ENCODE peak calls at places on chromosomes 5 and 9, in nine cellular contexts. One of them, this sample, is unnamed.

GRCh38 chr5:54909911-54910870 is 75.2 kb downstream of the ESM1 start:
- DNase-seq in GM12864: no peak
- DNase-seq in dorsolateral prefrontal cortex: no peak
- DNase-seq in hepatocyte: no peak
- DNase-seq in HCT116: no peak
- DNase-seq in A549: no peak
- DNase-seq in OCI-LY7: no peak
- DNase-seq in pancreas: no peak
- DNase-seq in mesothelial cell of epicardium: no peak
- DNase-seq in this sample: no peak

GRCh38 chr9:81720450-81721086 is 31.2 kb upstream of the TLE1 start:
- DNase-seq in HCT116: no peak
- DNase-seq in A549: no peak
- DNase-seq in dorsolateral prefrontal cortex: no peak
- DNase-seq in GM12864: no peak
- DNase-seq in OCI-LY7: no peak
- DNase-seq in mesothelial cell of epicardium: no peak
- DNase-seq in pancreas: no peak
- DNase-seq in hepatocyte: no peak
- DNase-seq in this sample: no peak

GRCh38 chr9:73270967-73271722 is 119.5 kb downstream of the ANXA1 start:
- DNase-seq in HCT116: peak
- DNase-seq in GM12864: no peak
- DNase-seq in hepatocyte: peak
- DNase-seq in mesothelial cell of epicardium: no peak
- DNase-seq in dorsolateral prefrontal cortex: no peak
- DNase-seq in pancreas: no peak
- DNase-seq in OCI-LY7: no peak
- DNase-seq in A549: peak
- DNase-seq in this sample: peak

GRCh38 chr5:139816566-139816965 is 21.0 kb downstream of the PSD2 start:
- DNase-seq in A549: no peak
- DNase-seq in OCI-LY7: no peak
- DNase-seq in hepatocyte: no peak
- DNase-seq in mesothelial cell of epicardium: no peak
- DNase-seq in GM12864: no peak
- DNase-seq in HCT116: no peak
- DNase-seq in pancreas: no peak
- DNase-seq in dorsolateral prefrontal cortex: no peak
- DNase-seq in this sample: no peak

GRCh38 chr5:86175224-86175623 is 442.5 kb upstream of the COX7C start:
- DNase-seq in HCT116: no peak
- DNase-seq in mesothelial cell of epicardium: no peak
- DNase-seq in pancreas: no peak
- DNase-seq in GM12864: peak
- DNase-seq in OCI-LY7: no peak
- DNase-seq in A549: peak
- DNase-seq in hepatocyte: no peak
- DNase-seq in dorsolateral prefrontal cortex: no peak
- DNase-seq in this sample: peak

GRCh38 chr9:82052081-82052480 is 63.5 kb downstream of the SPATA31D1 start:
- DNase-seq in GM12864: no peak
- DNase-seq in mesothelial cell of epicardium: no peak
- DNase-seq in HCT116: no peak
- DNase-seq in pancreas: no peak
- DNase-seq in hepatocyte: no peak
- DNase-seq in dorsolateral prefrontal cortex: no peak
- DNase-seq in OCI-LY7: no peak
- DNase-seq in A549: no peak
- DNase-seq in this sample: no peak

GRCh38 chr9:37760416-37761165 is 7.0 kb downstream of the TRMT10B start:
- DNase-seq in mesothelial cell of epicardium: no peak
- DNase-seq in hepatocyte: no peak
- DNase-seq in GM12864: no peak
- DNase-seq in HCT116: no peak
- DNase-seq in dorsolateral prefrontal cortex: no peak
- DNase-seq in OCI-LY7: no peak
- DNase-seq in pancreas: no peak
- DNase-seq in A549: no peak
- DNase-seq in this sample: no peak

GRCh38 chr5:11149136-11149535 is 388.1 kb upstream of the DAP start:
- DNase-seq in dorsolateral prefrontal cortex: no peak
- DNase-seq in hepatocyte: no peak
- DNase-seq in HCT116: no peak
- DNase-seq in OCI-LY7: no peak
- DNase-seq in mesothelial cell of epicardium: no peak
- DNase-seq in A549: no peak
- DNase-seq in GM12864: no peak
- DNase-seq in pancreas: no peak
- DNase-seq in this sample: no peak

GRCh38 chr9:121055642-121056143 is 5.6 kb upstream of the C5 start:
- DNase-seq in A549: peak
- DNase-seq in HCT116: no peak
- DNase-seq in pancreas: peak
- DNase-seq in mesothelial cell of epicardium: no peak
- DNase-seq in OCI-LY7: peak
- DNase-seq in hepatocyte: peak
- DNase-seq in dorsolateral prefrontal cortex: no peak
- DNase-seq in GM12864: no peak
- DNase-seq in this sample: peak

GRCh38 chr9:88733651-88734470 is 198.9 kb downstream of the NXNL2 start:
- DNase-seq in mesothelial cell of epicardium: no peak
- DNase-seq in A549: no peak
- DNase-seq in hepatocyte: no peak
- DNase-seq in GM12864: no peak
- DNase-seq in dorsolateral prefrontal cortex: no peak
- DNase-seq in pancreas: no peak
- DNase-seq in HCT116: no peak
- DNase-seq in OCI-LY7: no peak
- DNase-seq in this sample: no peak

GRCh38 chr9:105681724-105682123 is 12.6 kb upstream of the TMEM38B start:
- DNase-seq in OCI-LY7: no peak
- DNase-seq in HCT116: no peak
- DNase-seq in dorsolateral prefrontal cortex: no peak
- DNase-seq in A549: peak
- DNase-seq in GM12864: no peak
- DNase-seq in hepatocyte: peak
- DNase-seq in mesothelial cell of epicardium: no peak
- DNase-seq in pancreas: no peak
- DNase-seq in this sample: no peak

GRCh38 chr9:70220216-70220615 is 38.6 kb upstream of the SMC5 start:
- DNase-seq in pancreas: no peak
- DNase-seq in HCT116: no peak
- DNase-seq in mesothelial cell of epicardium: no peak
- DNase-seq in A549: no peak
- DNase-seq in dorsolateral prefrontal cortex: no peak
- DNase-seq in OCI-LY7: no peak
- DNase-seq in hepatocyte: no peak
- DNase-seq in GM12864: no peak
- DNase-seq in this sample: no peak

GRCh38 chr5:57298985-57299491 is 125.2 kb downstream of the GPBP1 start:
- DNase-seq in HCT116: peak
- DNase-seq in A549: peak
- DNase-seq in pancreas: no peak
- DNase-seq in OCI-LY7: peak
- DNase-seq in mesothelial cell of epicardium: no peak
- DNase-seq in dorsolateral prefrontal cortex: no peak
- DNase-seq in GM12864: no peak
- DNase-seq in hepatocyte: peak
- DNase-seq in this sample: peak

DNA sequence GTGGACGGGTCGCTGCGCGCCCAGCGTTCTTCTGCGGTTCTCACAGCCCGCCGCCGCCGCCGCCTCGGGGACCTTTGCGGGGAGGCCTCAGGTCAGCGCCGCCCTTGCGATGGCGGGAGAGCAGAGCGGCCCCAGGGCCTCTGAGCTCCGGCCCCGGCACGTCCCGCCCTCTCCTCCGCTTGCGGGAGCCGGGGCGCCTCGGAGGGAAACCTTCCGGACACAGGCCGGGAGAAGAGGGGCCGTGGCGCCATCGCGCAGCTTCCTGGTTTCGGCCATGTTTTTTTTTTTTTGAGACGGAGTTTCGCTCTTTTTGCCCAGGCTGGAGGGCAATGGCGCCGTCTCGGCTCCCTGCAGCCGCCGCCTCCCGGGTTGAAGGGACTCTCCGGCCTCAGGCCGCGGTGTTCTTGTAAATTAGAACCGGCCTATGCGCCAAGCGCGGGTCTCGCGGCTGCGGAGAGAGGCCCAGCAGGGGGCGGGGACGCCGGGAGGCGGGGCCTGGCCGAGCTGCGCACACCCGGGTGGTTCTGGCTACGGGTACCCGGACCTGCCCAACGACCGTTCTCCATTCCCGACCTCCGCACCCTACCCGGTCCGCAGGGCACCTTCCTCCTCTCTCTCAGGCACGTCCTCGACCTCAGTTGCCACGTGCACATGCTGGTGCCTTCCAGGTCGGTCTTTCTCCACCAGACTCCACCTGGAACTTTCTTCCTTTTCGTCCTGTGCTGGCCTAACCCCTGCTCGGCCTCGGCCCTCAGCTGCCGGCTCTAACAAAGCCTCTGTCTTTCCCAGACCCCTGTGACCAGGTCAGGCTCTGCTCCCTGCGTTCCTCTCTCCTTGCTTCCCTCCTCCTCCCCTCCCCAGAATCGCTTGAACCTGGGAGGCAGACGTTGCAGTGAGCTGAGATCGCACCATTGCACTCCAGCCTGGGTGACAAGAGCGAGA is 28.8 kb upstream of the MGAT1 start:
- DNase-seq in GM12864: peak
- DNase-seq in mesothelial cell of epicardium: peak
- DNase-seq in dorsolateral prefrontal cortex: peak
- DNase-seq in A549: peak
- DNase-seq in OCI-LY7: peak
- DNase-seq in HCT116: peak
- DNase-seq in hepatocyte: peak
- DNase-seq in pancreas: peak
- DNase-seq in this sample: peak
- TF ChIP-seq CTCF in GM12864: peak
- TF ChIP-seq CTCF in mesothelial cell of epicardium: no peak
- TF ChIP-seq CTCF in dorsolateral prefrontal cortex: peak
- TF ChIP-seq CTCF in A549: no peak
- TF ChIP-seq CTCF in OCI-LY7: peak
- TF ChIP-seq CTCF in HCT116: no peak
- TF ChIP-seq CTCF in hepatocyte: no peak
- TF ChIP-seq CTCF in pancreas: no peak
- TF ChIP-seq CTCF in this sample: no peak

GRCh38 chr5:154642499-154643245 is 112.5 kb upstream of the LARP1 start:
- DNase-seq in A549: peak
- DNase-seq in OCI-LY7: no peak
- DNase-seq in dorsolateral prefrontal cortex: no peak
- DNase-seq in pancreas: no peak
- DNase-seq in HCT116: peak
- DNase-seq in GM12864: no peak
- DNase-seq in mesothelial cell of epicardium: no peak
- DNase-seq in hepatocyte: no peak
- DNase-seq in this sample: peak
- TF ChIP-seq CTCF in A549: peak
- TF ChIP-seq CTCF in OCI-LY7: peak
- TF ChIP-seq CTCF in dorsolateral prefrontal cortex: peak
- TF ChIP-seq CTCF in pancreas: peak
- TF ChIP-seq CTCF in HCT116: peak
- TF ChIP-seq CTCF in GM12864: peak
- TF ChIP-seq CTCF in mesothelial cell of epicardium: no peak
- TF ChIP-seq CTCF in hepatocyte: peak
- TF ChIP-seq CTCF in this sample: peak

DNA sequence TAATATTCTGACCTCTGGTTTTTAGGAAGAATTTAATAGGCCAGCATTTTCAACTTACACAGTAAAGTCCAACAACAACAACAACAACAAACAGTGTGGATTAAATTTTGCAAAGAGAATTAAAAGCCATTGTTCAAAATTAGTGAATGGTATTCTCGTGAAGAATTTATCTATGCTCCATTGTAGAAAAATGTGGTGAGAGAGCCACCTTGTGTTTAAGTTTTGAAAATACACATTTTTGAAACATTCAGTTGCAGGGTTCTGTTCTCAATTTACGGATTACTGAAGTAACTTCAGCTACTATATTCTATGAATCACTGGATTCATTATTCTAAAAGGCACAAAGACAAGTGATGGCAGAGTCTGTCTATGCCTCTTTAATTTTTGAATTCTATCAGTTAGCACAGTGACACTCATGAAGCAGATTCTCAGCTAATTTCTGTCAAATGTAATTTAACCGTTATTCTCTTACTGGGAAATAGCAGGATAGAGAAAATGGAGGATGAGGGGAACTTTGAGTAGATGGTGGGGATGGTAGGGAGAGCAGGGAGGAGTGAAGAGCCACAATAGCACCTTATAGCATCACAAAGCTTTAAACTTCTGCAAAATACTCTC is 11.0 kb downstream of the CCDC152 start:
- DNase-seq in pancreas: no peak
- DNase-seq in OCI-LY7: peak
- DNase-seq in dorsolateral prefrontal cortex: no peak
- DNase-seq in mesothelial cell of epicardium: no peak
- DNase-seq in HCT116: no peak
- DNase-seq in GM12864: no peak
- DNase-seq in hepatocyte: peak
- DNase-seq in A549: peak
- DNase-seq in this sample: no peak
- TF ChIP-seq CTCF in pancreas: peak
- TF ChIP-seq CTCF in OCI-LY7: peak
- TF ChIP-seq CTCF in dorsolateral prefrontal cortex: peak
- TF ChIP-seq CTCF in mesothelial cell of epicardium: peak
- TF ChIP-seq CTCF in HCT116: peak
- TF ChIP-seq CTCF in GM12864: peak
- TF ChIP-seq CTCF in hepatocyte: peak
- TF ChIP-seq CTCF in A549: peak
- TF ChIP-seq CTCF in this sample: peak

GRCh38 chr9:16575878-16576245 is 294.6 kb downstream of the BNC2 start:
- DNase-seq in HCT116: no peak
- DNase-seq in A549: no peak
- DNase-seq in hepatocyte: no peak
- DNase-seq in dorsolateral prefrontal cortex: no peak
- DNase-seq in mesothelial cell of epicardium: no peak
- DNase-seq in pancreas: no peak
- DNase-seq in GM12864: no peak
- DNase-seq in OCI-LY7: no peak
- DNase-seq in this sample: no peak

GRCh38 chr9:16579872-16580432 is 290.5 kb downstream of the BNC2 start:
- DNase-seq in A549: no peak
- DNase-seq in GM12864: no peak
- DNase-seq in pancreas: no peak
- DNase-seq in dorsolateral prefrontal cortex: no peak
- DNase-seq in OCI-LY7: no peak
- DNase-seq in HCT116: no peak
- DNase-seq in mesothelial cell of epicardium: no peak
- DNase-seq in hepatocyte: no peak
- DNase-seq in this sample: no peak

GRCh38 chr9:16571127-16571848 is 299.2 kb downstream of the BNC2 start:
- DNase-seq in A549: no peak
- DNase-seq in OCI-LY7: no peak
- DNase-seq in dorsolateral prefrontal cortex: no peak
- DNase-seq in HCT116: no peak
- DNase-seq in hepatocyte: no peak
- DNase-seq in mesothelial cell of epicardium: no peak
- DNase-seq in pancreas: no peak
- DNase-seq in GM12864: no peak
- DNase-seq in this sample: no peak

GRCh38 chr9:16572005-16572727 is 298.3 kb downstream of the BNC2 start:
- DNase-seq in OCI-LY7: no peak
- DNase-seq in HCT116: no peak
- DNase-seq in GM12864: no peak
- DNase-seq in A549: no peak
- DNase-seq in mesothelial cell of epicardium: no peak
- DNase-seq in dorsolateral prefrontal cortex: no peak
- DNase-seq in hepatocyte: no peak
- DNase-seq in pancreas: no peak
- DNase-seq in this sample: no peak

GRCh38 chr9:16575142-16575877 is 295.2 kb downstream of the BNC2 start:
- DNase-seq in GM12864: no peak
- DNase-seq in mesothelial cell of epicardium: no peak
- DNase-seq in A549: peak
- DNase-seq in pancreas: no peak
- DNase-seq in hepatocyte: no peak
- DNase-seq in HCT116: no peak
- DNase-seq in dorsolateral prefrontal cortex: no peak
- DNase-seq in OCI-LY7: no peak
- DNase-seq in this sample: no peak
- TF ChIP-seq CTCF in GM12864: no peak
- TF ChIP-seq CTCF in mesothelial cell of epicardium: no peak
- TF ChIP-seq CTCF in A549: peak
- TF ChIP-seq CTCF in pancreas: no peak
- TF ChIP-seq CTCF in hepatocyte: no peak
- TF ChIP-seq CTCF in HCT116: no peak
- TF ChIP-seq CTCF in dorsolateral prefrontal cortex: no peak
- TF ChIP-seq CTCF in OCI-LY7: no peak
- TF ChIP-seq CTCF in this sample: no peak